ENCODE peak calls at places on chromosomes 7 and 10, in five cellular contexts. One of them, this sample, is unnamed. For H3K4me1, the result is how much of the 10 kb centered on the place peaks cover.

GRCh38 chr7:7911339-7911738 is 57.3 kb upstream of the GLCCI1 start:
- DNase-seq in A549: no peak
- DNase-seq in body of pancreas: no peak
- DNase-seq in neural progenitor cell: peak
- DNase-seq in tibial artery: no peak
- DNase-seq in this sample: no peak

GRCh38 chr7:45347804-45348203 is 190.2 kb downstream of the RAMP3 start:
- DNase-seq in A549: peak
- DNase-seq in body of pancreas: no peak
- DNase-seq in neural progenitor cell: no peak
- DNase-seq in tibial artery: no peak
- DNase-seq in this sample: no peak

GRCh38 chr7:12212051-12212485 is 974 bp downstream of the TMEM106B start:
- DNase-seq in A549: no peak
- DNase-seq in body of pancreas: no peak
- DNase-seq in neural progenitor cell: peak
- DNase-seq in tibial artery: no peak
- DNase-seq in this sample: no peak

GRCh38 chr10:124722812-124723783 is 21.1 kb downstream of the FAM53B start:
- DNase-seq in A549: no peak
- DNase-seq in body of pancreas: no peak
- DNase-seq in neural progenitor cell: no peak
- DNase-seq in tibial artery: peak
- DNase-seq in this sample: no peak

GRCh38 chr7:44223362-44224114 is 22.8 kb downstream of the YKT6 start:
- DNase-seq in A549: no peak
- DNase-seq in body of pancreas: peak
- DNase-seq in neural progenitor cell: peak
- DNase-seq in tibial artery: no peak
- DNase-seq in this sample: no peak

GRCh38 chr10:29081971-29082699 is 206.7 kb upstream of the LYZL1 start:
- DNase-seq in A549: no peak
- DNase-seq in body of pancreas: no peak
- DNase-seq in neural progenitor cell: no peak
- DNase-seq in tibial artery: no peak
- DNase-seq in this sample: no peak

GRCh38 chr7:45978010-45978681 is 57.1 kb upstream of the IGFBP3 start:
- DNase-seq in A549: peak
- DNase-seq in body of pancreas: peak
- DNase-seq in neural progenitor cell: peak
- DNase-seq in tibial artery: no peak
- DNase-seq in this sample: no peak

GRCh38 chr7:82049442-82049841 is 279.6 kb upstream of the HGF start:
- DNase-seq in A549: peak
- DNase-seq in body of pancreas: no peak
- DNase-seq in neural progenitor cell: no peak
- DNase-seq in tibial artery: no peak
- DNase-seq in this sample: no peak

GRCh38 chr10:8137272-8137680 is 82.8 kb downstream of the GATA3 start:
- DNase-seq in A549: no peak
- DNase-seq in body of pancreas: no peak
- DNase-seq in neural progenitor cell: no peak
- DNase-seq in tibial artery: no peak
- DNase-seq in this sample: no peak

GRCh38 chr10:116120688-116121087 is 152.3 kb downstream of the GFRA1 start:
- DNase-seq in A549: no peak
- DNase-seq in body of pancreas: no peak
- DNase-seq in neural progenitor cell: peak
- DNase-seq in tibial artery: no peak
- DNase-seq in this sample: no peak

GRCh38 chr7:105587899-105588690 is 6.8 kb upstream of the EFCAB10 start:
- DNase-seq in A549: no peak
- DNase-seq in body of pancreas: no peak
- DNase-seq in neural progenitor cell: no peak
- DNase-seq in tibial artery: no peak
- DNase-seq in this sample: no peak

GRCh38 chr7:82624337-82624736 is 180.8 kb upstream of the CACNA2D1 start:
- DNase-seq in A549: no peak
- DNase-seq in body of pancreas: no peak
- DNase-seq in neural progenitor cell: no peak
- DNase-seq in tibial artery: no peak
- DNase-seq in this sample: no peak

GRCh38 chr7:77549103-77549870 is 12.2 kb downstream of the PTPN12 start:
- DNase-seq in A549: no peak
- DNase-seq in body of pancreas: no peak
- DNase-seq in neural progenitor cell: no peak
- DNase-seq in tibial artery: no peak
- DNase-seq in this sample: no peak

GRCh38 chr10:26269754-26270153 is 53.2 kb downstream of the GAD2 start:
- DNase-seq in A549: peak
- DNase-seq in body of pancreas: no peak
- DNase-seq in neural progenitor cell: peak
- DNase-seq in tibial artery: no peak
- DNase-seq in this sample: no peak

GRCh38 chr7:1812693-1813393 is 142.8 kb downstream of the ELFN1 start:
- DNase-seq in A549: peak
- DNase-seq in body of pancreas: no peak
- DNase-seq in neural progenitor cell: peak
- DNase-seq in tibial artery: no peak
- DNase-seq in this sample: no peak

GRCh38 chr7:151023211-151023610 is 1.1 kb downstream of the ATG9B start:
- DNase-seq in A549: no peak
- DNase-seq in body of pancreas: no peak
- DNase-seq in neural progenitor cell: no peak
- DNase-seq in tibial artery: no peak
- DNase-seq in this sample: no peak

GRCh38 chr10:110214380-110214826 is 7.0 kb downstream of the MXI1 start:
- DNase-seq in A549: no peak
- DNase-seq in body of pancreas: no peak
- DNase-seq in neural progenitor cell: no peak
- DNase-seq in tibial artery: no peak
- DNase-seq in this sample: no peak
- H3K4me1 ChIP-seq in A549: under half
- H3K4me1 ChIP-seq in body of pancreas: half or more
- H3K4me1 ChIP-seq in neural progenitor cell: under half
- H3K4me1 ChIP-seq in tibial artery: half or more
- H3K4me1 ChIP-seq in this sample: under half

GRCh38 chr10:112654794-112655193 is 207.8 kb downstream of the VTI1A start:
- DNase-seq in A549: no peak
- DNase-seq in body of pancreas: no peak
- DNase-seq in neural progenitor cell: no peak
- DNase-seq in tibial artery: no peak
- DNase-seq in this sample: no peak

GRCh38 chr10:112649492-112650152 is 202.6 kb downstream of the VTI1A start:
- DNase-seq in A549: no peak
- DNase-seq in body of pancreas: no peak
- DNase-seq in neural progenitor cell: no peak
- DNase-seq in tibial artery: no peak
- DNase-seq in this sample: no peak

GRCh38 chr10:112653851-112654250 is 206.8 kb downstream of the VTI1A start:
- DNase-seq in A549: no peak
- DNase-seq in body of pancreas: no peak
- DNase-seq in neural progenitor cell: no peak
- DNase-seq in tibial artery: no peak
- DNase-seq in this sample: no peak

GRCh38 chr10:112653215-112653614 is 206.2 kb downstream of the VTI1A start:
- DNase-seq in A549: no peak
- DNase-seq in body of pancreas: no peak
- DNase-seq in neural progenitor cell: no peak
- DNase-seq in tibial artery: no peak
- DNase-seq in this sample: no peak

GRCh38 chr10:112650588-112651030 is 203.6 kb downstream of the VTI1A start:
- DNase-seq in A549: no peak
- DNase-seq in body of pancreas: no peak
- DNase-seq in neural progenitor cell: no peak
- DNase-seq in tibial artery: no peak
- DNase-seq in this sample: no peak
- H3K27ac ChIP-seq in A549: no peak
- H3K27ac ChIP-seq in body of pancreas: no peak
- H3K27ac ChIP-seq in neural progenitor cell: no peak
- H3K27ac ChIP-seq in tibial artery: no peak
- H3K27ac ChIP-seq in this sample: no peak

DNA sequence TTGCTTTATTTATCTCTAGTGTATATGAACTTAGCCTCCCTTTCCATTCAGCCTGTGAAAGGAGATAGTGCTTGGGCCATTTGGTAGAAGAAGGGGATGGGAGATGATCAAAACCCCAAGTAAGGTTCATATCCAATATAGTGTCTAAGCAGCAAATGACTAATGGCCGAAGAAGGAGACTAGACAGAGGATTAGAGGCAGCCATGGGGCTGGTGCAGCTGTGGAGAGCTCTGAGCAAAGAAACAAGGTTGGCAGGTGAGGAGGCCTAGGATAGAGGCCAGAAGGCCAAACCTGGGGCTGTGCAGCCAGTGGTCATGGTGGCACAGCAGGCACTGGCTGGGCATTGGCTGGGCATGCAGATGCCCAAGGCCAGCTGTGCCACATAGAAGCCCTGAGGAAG is 10.5 kb upstream of the CPA1 start:
- DNase-seq in A549: no peak
- DNase-seq in body of pancreas: no peak
- DNase-seq in neural progenitor cell: no peak
- DNase-seq in tibial artery: no peak
- DNase-seq in this sample: no peak
- H3K4me1 ChIP-seq in A549: under half
- H3K4me1 ChIP-seq in body of pancreas: half or more
- H3K4me1 ChIP-seq in neural progenitor cell: under half
- H3K4me1 ChIP-seq in tibial artery: half or more
- H3K4me1 ChIP-seq in this sample: under half

DNA sequence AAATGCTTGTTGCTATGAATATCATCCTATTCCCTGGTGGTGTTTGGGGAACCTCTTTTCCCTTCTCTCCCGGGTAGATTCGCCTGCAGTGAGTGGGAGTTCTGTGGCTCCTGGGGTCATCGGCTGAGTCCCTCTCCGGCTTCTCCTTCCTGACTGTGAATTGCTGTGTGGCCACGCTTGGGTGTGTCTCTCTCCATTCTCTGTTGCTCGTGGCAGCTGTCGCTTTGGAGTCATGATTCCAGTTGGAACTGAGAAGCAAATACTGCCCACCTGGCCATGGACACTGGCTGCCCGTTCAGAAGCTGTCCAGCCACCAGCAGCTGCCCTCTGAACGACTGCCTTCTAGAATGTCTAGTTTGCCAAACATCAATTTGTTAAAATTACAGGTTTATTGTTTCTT is 23.1 kb upstream of the PITRM1 start:
- DNase-seq in A549: no peak
- DNase-seq in body of pancreas: no peak
- DNase-seq in neural progenitor cell: no peak
- DNase-seq in tibial artery: no peak
- DNase-seq in this sample: no peak
- H3K27ac ChIP-seq in A549: no peak
- H3K27ac ChIP-seq in body of pancreas: no peak
- H3K27ac ChIP-seq in neural progenitor cell: no peak
- H3K27ac ChIP-seq in tibial artery: no peak
- H3K27ac ChIP-seq in this sample: no peak

This sample was measured in effector memory CD4-positive, alpha-beta T cell.